ENCODE peak calls at places on chromosomes 1 and 21, in eight cellular contexts. S, E, M, X, I, O, U and Q are unnamed samples.

GRCh38 chr1:38685373-38685772 is 174.2 kb downstream of the RRAGC start:
- DNase-seq in U (no peak), M (peak), X (no peak), O (no peak), I (no peak), S (no peak), E (no peak), Q (no peak)

GRCh38 chr1:212858461-212859265 is 588 bp downstream of the FLVCR1 start:
- DNase-seq in U (no peak), X (no peak), M (peak), I (peak), E (peak), O (peak), S (peak), Q (peak)

GRCh38 chr1:80384037-80384830 is 1377.7 kb upstream of the ADGRL4 start:
- DNase-seq in I (no peak), U (no peak), O (no peak), M (no peak), E (no peak), S (no peak), X (no peak), Q (no peak)

GRCh38 chr1:77267035-77267434 is 14.8 kb upstream of the AK5 start:
- DNase-seq in X (no peak), U (no peak), E (no peak), O (no peak), M (no peak), S (no peak), I (no peak), Q (no peak)

GRCh38 chr1:60621524-60621923 is 460.8 kb upstream of the NFIA start:
- DNase-seq in X (no peak), O (no peak), E (no peak), M (no peak), U (no peak), S (peak), I (no peak), Q (no peak)

GRCh38 chr1:185853739-185854138 is 119.5 kb downstream of the HMCN1 start:
- DNase-seq in I (no peak), O (no peak), S (no peak), X (no peak), E (no peak), U (no peak), M (no peak), Q (no peak)

GRCh38 chr1:160625725-160626498 is 20.9 kb downstream of the SLAMF1 start:
- DNase-seq in E (no peak), M (no peak), X (no peak), S (no peak), U (no peak), O (no peak), I (peak), Q (no peak)

GRCh38 chr1:115166531-115167091 is 77.3 kb upstream of the TSPAN2 start:
- DNase-seq in X (no peak), O (no peak), I (no peak), E (no peak), M (no peak), U (no peak), S (no peak), Q (no peak)

GRCh38 chr1:156589546-156589945 is 2.0 kb upstream of the NAXE start:
- DNase-seq in U (no peak), E (no peak), I (no peak), O (no peak), M (no peak), X (no peak), S (no peak), Q (no peak)

GRCh38 chr1:39752703-39753102 is 14.0 kb downstream of the PPIE start:
- DNase-seq in X (no peak), O (peak), U (peak), E (no peak), M (no peak), I (no peak), S (no peak), Q (no peak)

GRCh38 chr1:181855380-181855779 is 206.1 kb downstream of the ZNF648 start:
- DNase-seq in I (no peak), U (no peak), X (no peak), S (no peak), M (no peak), O (no peak), E (no peak), Q (no peak)

GRCh38 chr1:21355956-21356355 is 65.7 kb upstream of the ECE1 start:
- DNase-seq in I (no peak), U (no peak), O (no peak), X (no peak), S (no peak), M (no peak), E (no peak), Q (no peak)

GRCh38 chr21:38525454-38525853 is 27.2 kb upstream of the ERG start:
- DNase-seq in M (no peak), O (no peak), I (no peak), E (no peak), X (no peak), U (no peak), S (no peak), Q (no peak)

GRCh38 chr21:46057111-46057709 is 40.7 kb upstream of the COL6A2 start:
- DNase-seq in X (no peak), S (no peak), I (no peak), E (peak), U (peak), M (no peak), O (no peak), Q (no peak)

GRCh38 chr1:18384477-18384876 is 96.3 kb upstream of the KLHDC7A start:
- DNase-seq in S (no peak), U (no peak), X (no peak), E (no peak), M (no peak), I (no peak), O (no peak), Q (no peak)

GRCh38 chr1:84827566-84827965 is 65.4 kb downstream of the LPAR3 start:
- DNase-seq in X (no peak), U (no peak), O (no peak), I (no peak), S (no peak), M (no peak), E (no peak), Q (no peak)

GRCh38 chr1:169601096-169601881 is 15.0 kb upstream of the F5 start:
- DNase-seq in I (peak), O (no peak), S (peak), X (no peak), M (no peak), E (no peak), U (no peak), Q (peak)

GRCh38 chr1:180842052-180842451 is 70.6 kb upstream of the KIAA1614 start:
- DNase-seq in S (peak), U (no peak), O (no peak), I (no peak), M (no peak), E (no peak), X (no peak), Q (no peak)

GRCh38 chr21:16829532-16829931 is 683.3 kb upstream of the CXADR start:
- DNase-seq in S (no peak), E (no peak), M (no peak), I (no peak), O (no peak), U (no peak), X (no peak), Q (no peak)

GRCh38 chr1:27928216-27928954 is 6.4 kb upstream of the SMPDL3B start:
- DNase-seq in M (no peak), S (no peak), U (peak), O (no peak), E (peak), I (no peak), X (no peak), Q (no peak)

GRCh38 chr1:231187556-231187955 is 25.7 kb downstream of the TRIM67 start:
- DNase-seq in I (no peak), S (no peak), U (no peak), X (no peak), O (no peak), E (no peak), M (no peak), Q (no peak)

GRCh38 chr1:186617860-186618780 is 62.1 kb downstream of the PTGS2 start:
- DNase-seq in E (peak), U (no peak), S (no peak), X (peak), M (peak), I (peak), O (peak), Q (peak)

GRCh38 chr1:21924503-21925005 is 12.6 kb downstream of the HSPG2 start:
- DNase-seq in M (no peak), U (no peak), O (no peak), S (no peak), I (no peak), E (no peak), X (no peak), Q (no peak)

GRCh38 chr21:31038376-31038775 is at the start of gene KRTAP19-8:
- DNase-seq in O (no peak), X (no peak), I (no peak), E (no peak), U (no peak), M (no peak), S (no peak), Q (no peak)

DNA sequence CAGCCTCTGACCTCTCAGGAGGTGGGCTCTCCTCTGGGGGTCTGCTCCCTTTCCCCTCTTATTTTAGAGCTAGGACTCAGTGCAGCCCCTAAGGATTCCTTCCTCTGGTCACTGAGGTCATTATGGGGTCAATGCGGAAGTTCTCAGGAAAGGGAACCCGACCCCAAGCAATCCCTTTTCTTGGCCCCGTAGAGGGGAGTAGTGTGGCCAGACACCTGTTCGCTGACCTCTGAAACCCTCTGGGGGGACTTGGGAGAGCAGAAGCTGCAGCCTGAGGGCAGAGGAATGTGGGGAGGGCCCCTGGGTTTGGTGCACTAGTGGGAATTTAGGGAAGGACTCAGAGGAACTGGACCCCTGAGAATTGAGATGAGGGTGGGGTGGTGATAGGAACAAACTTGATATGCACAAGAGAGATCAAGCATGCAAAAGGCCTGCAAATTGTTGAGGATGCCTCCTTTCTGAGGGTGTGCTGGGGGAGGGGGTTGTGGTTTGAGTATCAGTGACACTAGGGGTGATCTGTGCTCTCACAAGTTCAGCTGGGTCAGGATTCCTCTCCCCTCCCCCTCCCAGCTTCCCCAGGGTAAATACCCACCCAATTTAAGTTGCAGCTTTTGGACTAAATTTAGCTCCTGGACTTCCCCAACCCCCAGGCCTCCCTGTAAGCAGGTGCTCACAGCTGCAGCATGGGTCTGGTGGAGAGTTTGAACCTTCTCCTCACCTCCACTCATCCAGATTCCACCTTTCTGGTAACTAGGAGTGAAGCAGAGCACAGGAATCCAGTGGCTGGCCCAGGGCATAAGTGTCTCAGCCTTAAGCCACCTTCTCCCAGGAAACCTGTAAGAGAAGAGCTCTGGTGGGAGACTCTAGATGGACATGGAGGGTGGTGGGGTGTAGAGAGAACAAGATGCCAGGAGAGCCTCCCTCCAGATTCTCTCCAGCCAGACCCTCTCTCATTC is 13.5 kb downstream of the ADAMTSL4 start:
- DNase-seq in U (peak), I (peak), S (peak), E (no peak), M (no peak), O (peak), X (no peak), Q (peak)
- TF ChIP-seq CTCF in U (no peak), I (no peak), S (no peak), E (no peak), M (no peak), O (no peak), X (no peak), Q (no peak)

GRCh38 chr1:234606731-234607090 is 3.3 kb downstream of the IRF2BP2 start:
- DNase-seq in O (no peak), X (no peak), E (no peak), S (no peak), M (no peak), I (no peak), U (no peak), Q (no peak)

GRCh38 chr1:234607091-234608025 is 2.6 kb downstream of the IRF2BP2 start:
- DNase-seq in E (peak), O (no peak), X (no peak), M (no peak), I (no peak), U (no peak), S (peak), Q (no peak)

GRCh38 chr1:234609528-234610042 is 393 bp downstream of the IRF2BP2 start:
- DNase-seq in S (peak), X (no peak), U (no peak), E (no peak), M (no peak), I (no peak), O (no peak), Q (no peak)

GRCh38 chr1:234608720-234609527 is 1.1 kb downstream of the IRF2BP2 start:
- DNase-seq in X (no peak), E (peak), U (no peak), I (peak), M (no peak), S (peak), O (peak), Q (peak)

GRCh38 chr1:234608026-234608719 is 1.8 kb downstream of the IRF2BP2 start:
- DNase-seq in O (peak), S (peak), E (peak), X (peak), U (peak), I (peak), M (peak), Q (peak)
- TF ChIP-seq CTCF in O (no peak), S (peak), E (no peak), X (peak), U (no peak), I (peak), M (no peak), Q (no peak)

DNA sequence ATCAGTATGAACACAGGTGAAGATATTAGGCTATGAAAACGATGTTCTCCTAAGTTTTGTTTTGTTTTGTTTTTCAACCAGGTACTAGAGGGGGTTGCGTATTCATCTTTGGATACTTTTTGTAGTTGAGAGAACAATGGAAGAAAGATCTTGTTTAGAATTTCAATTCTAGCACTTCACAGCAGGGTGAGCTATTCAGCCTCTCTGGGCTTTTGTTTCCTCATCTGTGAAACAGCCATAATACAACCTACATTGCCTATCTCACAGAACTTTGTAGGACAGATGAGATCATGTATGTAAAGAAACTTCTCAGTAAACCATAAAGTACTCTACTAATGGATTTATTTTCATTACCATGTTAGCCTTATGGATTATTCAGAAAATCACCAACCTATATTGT is 199.5 kb downstream of the GPATCH2 start:
- DNase-seq in O (no peak), I (no peak), U (no peak), E (no peak), S (no peak), M (no peak), X (no peak), Q (no peak)
- TF ChIP-seq CTCF in O (no peak), I (no peak), U (no peak), E (no peak), S (no peak), M (no peak), X (no peak), Q (no peak)

GRCh38 chr21:15506086-15506485 is 223.7 kb upstream of the USP25 start:
- DNase-seq in S (no peak), X (no peak), I (no peak), U (no peak), M (no peak), E (no peak), O (no peak), Q (no peak)

GRCh38 chr21:15514073-15514946 is 215.5 kb upstream of the USP25 start:
- DNase-seq in X (no peak), U (no peak), M (no peak), E (no peak), S (no peak), I (peak), O (no peak), Q (peak)

DNA sequence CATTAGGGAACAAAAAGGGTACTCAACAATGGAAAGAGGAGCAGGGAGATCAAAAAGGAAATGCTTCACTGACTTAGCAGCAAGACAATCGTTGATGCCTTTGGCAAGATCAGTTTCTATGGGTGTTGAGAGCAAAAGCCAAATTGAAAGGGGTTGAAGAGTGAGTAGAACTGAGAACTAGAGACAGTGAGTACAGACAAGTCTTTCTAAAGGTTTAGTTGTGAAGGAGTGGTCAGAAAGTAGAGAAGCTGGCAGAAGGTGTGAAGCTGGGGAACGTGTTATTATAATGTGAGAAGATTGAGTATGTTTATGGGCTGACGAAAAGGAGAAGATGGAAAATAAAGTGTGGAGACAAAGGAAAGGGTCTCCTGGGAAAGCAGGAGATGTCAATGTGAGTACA is 221.2 kb upstream of the USP25 start:
- DNase-seq in E (no peak), U (no peak), O (no peak), M (no peak), S (no peak), X (no peak), I (no peak), Q (no peak)
- TF ChIP-seq CTCF in E (no peak), U (no peak), O (no peak), M (no peak), S (no peak), X (no peak), I (no peak), Q (no peak)

DNA sequence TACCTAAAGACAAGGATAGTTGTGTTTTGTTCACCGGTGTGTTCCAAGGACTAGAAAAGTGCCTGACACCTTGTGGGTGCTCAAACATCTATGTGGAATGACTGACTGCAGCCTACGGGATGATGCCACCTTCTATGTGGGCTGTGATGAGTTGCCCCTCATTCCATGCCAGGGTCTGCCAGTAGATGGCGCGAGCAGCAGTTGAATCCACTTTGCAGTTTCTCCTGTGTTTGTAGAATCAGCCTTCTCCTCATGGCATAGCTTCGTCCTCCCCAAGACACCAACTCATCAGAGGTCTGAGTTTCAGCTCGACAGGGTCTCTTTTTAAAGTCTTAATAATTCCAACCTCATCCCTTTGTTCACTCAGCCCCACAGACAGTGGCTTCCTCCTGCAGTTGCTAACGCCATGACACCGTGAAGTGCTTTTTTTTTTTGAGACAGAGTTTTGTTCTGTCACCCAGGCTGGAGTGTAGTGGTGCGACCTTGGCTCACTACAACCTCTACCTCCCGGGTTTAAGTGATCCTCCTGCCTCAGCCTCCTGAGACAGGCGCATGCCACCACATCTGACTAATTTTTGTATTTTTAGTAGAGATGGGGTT is 133.7 kb downstream of the CAPN8 start:
- DNase-seq in S (peak), I (no peak), E (peak), O (no peak), X (no peak), U (peak), M (peak), Q (peak)
- TF ChIP-seq CTCF in S (peak), I (peak), E (peak), O (no peak), X (no peak), U (peak), M (no peak), Q (peak)

DNA sequence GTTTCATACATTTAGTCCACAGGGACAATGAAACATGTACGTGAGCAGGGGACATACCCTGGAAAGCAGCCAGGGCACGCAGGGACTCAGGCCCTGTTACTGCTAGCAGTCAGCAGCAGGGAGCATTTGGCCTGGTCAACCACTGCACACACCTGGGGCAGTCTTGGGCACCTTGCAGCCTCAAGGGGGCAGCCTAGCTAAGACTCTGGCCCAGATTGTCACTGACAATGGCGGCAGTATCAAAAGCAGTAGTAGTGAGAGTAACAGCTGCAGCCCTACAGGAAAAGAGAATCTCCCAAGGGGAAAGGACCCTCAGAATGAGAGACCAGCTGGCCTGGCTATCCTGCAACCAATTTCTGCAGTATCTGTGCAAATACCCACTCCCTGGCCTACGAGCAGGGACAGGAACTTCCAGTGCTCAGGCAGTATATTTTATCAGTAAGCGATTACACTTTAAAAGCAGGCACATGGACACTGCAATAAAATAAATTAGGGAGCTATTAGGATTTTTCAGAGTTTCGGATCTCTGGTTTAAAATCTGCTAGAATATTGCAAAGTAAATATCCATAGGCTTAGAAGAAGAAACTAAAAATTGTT is 475.6 kb downstream of the LTN1 start:
- DNase-seq in U (peak), O (no peak), E (peak), I (peak), M (peak), S (peak), X (no peak), Q (peak)
- TF ChIP-seq CTCF in U (peak), O (peak), E (peak), I (peak), M (peak), S (peak), X (peak), Q (peak)

DNA sequence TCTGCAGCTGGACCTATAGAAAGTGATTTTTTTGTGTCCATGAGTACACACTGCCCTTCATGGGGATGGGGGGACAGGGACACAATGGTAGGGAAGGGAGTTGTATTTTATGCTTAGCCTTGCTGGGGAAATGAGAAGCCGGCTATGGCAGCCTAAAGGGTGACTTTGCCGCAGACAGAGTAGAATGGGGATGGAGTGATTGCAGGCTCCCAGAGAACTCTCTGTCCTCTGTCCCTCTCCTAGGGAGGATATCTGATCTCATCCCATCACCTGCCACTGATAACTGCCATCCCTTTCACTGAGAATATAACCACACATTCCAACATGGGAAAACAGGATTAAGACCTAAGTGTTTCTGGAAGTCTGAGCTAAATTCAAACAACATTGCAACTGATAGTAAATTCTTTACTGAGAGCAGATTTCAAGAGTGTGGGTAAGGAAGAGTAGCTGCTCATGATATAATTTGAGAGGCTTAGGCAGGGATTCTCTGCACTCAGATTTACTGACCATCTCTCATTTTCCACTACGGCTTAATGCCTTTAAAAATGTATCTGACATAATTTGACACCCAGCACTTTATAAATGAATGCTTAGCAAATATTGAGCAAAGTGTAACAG is 13.9 kb downstream of the SH2D1B start:
- DNase-seq in X (no peak), M (no peak), E (no peak), O (no peak), S (no peak), I (no peak), U (no peak), Q (no peak)
- TF ChIP-seq CTCF in X (no peak), M (no peak), E (no peak), O (no peak), S (no peak), I (no peak), U (no peak), Q (no peak)